ENCODE peak calls at places on chromosome 6, in ten cellular contexts. One of them, this sample, is unnamed.

GRCh38 chr6:55180258-55180657 is 5.9 kb downstream of the HCRTR2 start:
- DNase-seq in neural crest cell: no peak
- DNase-seq in AG04450: no peak
- DNase-seq in Calu3: no peak
- DNase-seq in GM12878: no peak
- DNase-seq in stomach: no peak
- DNase-seq in hepatocyte: no peak
- DNase-seq in HCT116: no peak
- DNase-seq in astrocyte: no peak
- DNase-seq in RWPE2: no peak
- DNase-seq in this sample: no peak

GRCh38 chr6:169632841-169633240 is 69.0 kb downstream of the WDR27 start:
- DNase-seq in neural crest cell: no peak
- DNase-seq in AG04450: no peak
- DNase-seq in Calu3: no peak
- DNase-seq in GM12878: no peak
- DNase-seq in stomach: no peak
- DNase-seq in hepatocyte: no peak
- DNase-seq in HCT116: no peak
- DNase-seq in astrocyte: no peak
- DNase-seq in RWPE2: no peak
- DNase-seq in this sample: no peak

GRCh38 chr6:108841377-108841855 is 6.8 kb upstream of the ARMC2 start:
- DNase-seq in neural crest cell: no peak
- DNase-seq in AG04450: no peak
- DNase-seq in Calu3: no peak
- DNase-seq in GM12878: no peak
- DNase-seq in stomach: no peak
- DNase-seq in hepatocyte: no peak
- DNase-seq in HCT116: no peak
- DNase-seq in astrocyte: no peak
- DNase-seq in RWPE2: no peak
- DNase-seq in this sample: no peak

GRCh38 chr6:43735642-43736199 is 34.3 kb upstream of the VEGFA start:
- DNase-seq in neural crest cell: no peak
- DNase-seq in AG04450: no peak
- DNase-seq in Calu3: no peak
- DNase-seq in GM12878: no peak
- DNase-seq in stomach: no peak
- DNase-seq in hepatocyte: no peak
- DNase-seq in HCT116: no peak
- DNase-seq in astrocyte: no peak
- DNase-seq in RWPE2: no peak
- DNase-seq in this sample: no peak

GRCh38 chr6:44059359-44060342 is 67.6 kb downstream of the MRPL14 start:
- DNase-seq in neural crest cell: no peak
- DNase-seq in AG04450: no peak
- DNase-seq in Calu3: no peak
- DNase-seq in GM12878: no peak
- DNase-seq in stomach: peak
- DNase-seq in hepatocyte: no peak
- DNase-seq in HCT116: no peak
- DNase-seq in astrocyte: peak
- DNase-seq in RWPE2: no peak
- DNase-seq in this sample: no peak

GRCh38 chr6:108157234-108157971 is 8.4 kb upstream of the NR2E1 start:
- DNase-seq in neural crest cell: no peak
- DNase-seq in AG04450: no peak
- DNase-seq in Calu3: no peak
- DNase-seq in GM12878: no peak
- DNase-seq in stomach: no peak
- DNase-seq in hepatocyte: no peak
- DNase-seq in HCT116: no peak
- DNase-seq in astrocyte: no peak
- DNase-seq in RWPE2: no peak
- DNase-seq in this sample: no peak

GRCh38 chr6:151534576-151534975 is 40.8 kb downstream of the CCDC170 start:
- DNase-seq in neural crest cell: no peak
- DNase-seq in AG04450: no peak
- DNase-seq in Calu3: no peak
- DNase-seq in GM12878: no peak
- DNase-seq in stomach: no peak
- DNase-seq in hepatocyte: no peak
- DNase-seq in HCT116: no peak
- DNase-seq in astrocyte: peak
- DNase-seq in RWPE2: no peak
- DNase-seq in this sample: no peak

GRCh38 chr6:150169609-150170008 is 26.8 kb downstream of the PPP1R14C start:
- DNase-seq in neural crest cell: no peak
- DNase-seq in AG04450: no peak
- DNase-seq in Calu3: no peak
- DNase-seq in GM12878: no peak
- DNase-seq in stomach: no peak
- DNase-seq in hepatocyte: no peak
- DNase-seq in HCT116: peak
- DNase-seq in astrocyte: peak
- DNase-seq in RWPE2: no peak
- DNase-seq in this sample: peak

GRCh38 chr6:164927288-164928040 is 381.9 kb downstream of the C6orf118 start:
- DNase-seq in neural crest cell: peak
- DNase-seq in AG04450: no peak
- DNase-seq in Calu3: peak
- DNase-seq in GM12878: no peak
- DNase-seq in stomach: peak
- DNase-seq in hepatocyte: peak
- DNase-seq in HCT116: peak
- DNase-seq in astrocyte: peak
- DNase-seq in RWPE2: no peak
- DNase-seq in this sample: no peak

GRCh38 chr6:8130399-8130798 is 28.1 kb upstream of the EEF1E1 start:
- DNase-seq in neural crest cell: no peak
- DNase-seq in AG04450: no peak
- DNase-seq in Calu3: no peak
- DNase-seq in GM12878: no peak
- DNase-seq in stomach: no peak
- DNase-seq in hepatocyte: no peak
- DNase-seq in HCT116: no peak
- DNase-seq in astrocyte: no peak
- DNase-seq in RWPE2: no peak
- DNase-seq in this sample: no peak

GRCh38 chr6:75116946-75117345 is 88.9 kb downstream of the COL12A1 start:
- DNase-seq in neural crest cell: no peak
- DNase-seq in AG04450: no peak
- DNase-seq in Calu3: no peak
- DNase-seq in GM12878: no peak
- DNase-seq in stomach: no peak
- DNase-seq in hepatocyte: no peak
- DNase-seq in HCT116: no peak
- DNase-seq in astrocyte: peak
- DNase-seq in RWPE2: no peak
- DNase-seq in this sample: no peak

GRCh38 chr6:905541-905940 is 212.6 kb upstream of the EXOC2 start:
- DNase-seq in neural crest cell: no peak
- DNase-seq in AG04450: no peak
- DNase-seq in Calu3: no peak
- DNase-seq in GM12878: no peak
- DNase-seq in stomach: no peak
- DNase-seq in hepatocyte: no peak
- DNase-seq in HCT116: no peak
- DNase-seq in astrocyte: no peak
- DNase-seq in RWPE2: no peak
- DNase-seq in this sample: no peak

GRCh38 chr6:17714879-17715860 is 8.4 kb upstream of the NUP153 start:
- DNase-seq in neural crest cell: no peak
- DNase-seq in AG04450: peak
- DNase-seq in Calu3: peak
- DNase-seq in GM12878: no peak
- DNase-seq in stomach: no peak
- DNase-seq in hepatocyte: peak
- DNase-seq in HCT116: peak
- DNase-seq in astrocyte: peak
- DNase-seq in RWPE2: no peak
- DNase-seq in this sample: peak

GRCh38 chr6:165231581-165232276 is 77.7 kb downstream of the C6orf118 start:
- DNase-seq in neural crest cell: no peak
- DNase-seq in AG04450: no peak
- DNase-seq in Calu3: peak
- DNase-seq in GM12878: no peak
- DNase-seq in stomach: no peak
- DNase-seq in hepatocyte: peak
- DNase-seq in HCT116: peak
- DNase-seq in astrocyte: peak
- DNase-seq in RWPE2: no peak
- DNase-seq in this sample: no peak

GRCh38 chr6:26322645-26323482 is 42.1 kb upstream of the BTN3A2 start:
- DNase-seq in neural crest cell: peak
- DNase-seq in AG04450: no peak
- DNase-seq in Calu3: peak
- DNase-seq in GM12878: peak
- DNase-seq in stomach: no peak
- DNase-seq in hepatocyte: peak
- DNase-seq in HCT116: peak
- DNase-seq in astrocyte: peak
- DNase-seq in RWPE2: no peak
- DNase-seq in this sample: peak

GRCh38 chr6:42210551-42210950 is 7.1 kb downstream of the MRPS10 start:
- DNase-seq in neural crest cell: no peak
- DNase-seq in AG04450: no peak
- DNase-seq in Calu3: no peak
- DNase-seq in GM12878: no peak
- DNase-seq in stomach: no peak
- DNase-seq in hepatocyte: no peak
- DNase-seq in HCT116: no peak
- DNase-seq in astrocyte: no peak
- DNase-seq in RWPE2: no peak
- DNase-seq in this sample: no peak

GRCh38 chr6:81561731-81562130 is 190.8 kb downstream of the TENT5A start:
- DNase-seq in neural crest cell: no peak
- DNase-seq in AG04450: no peak
- DNase-seq in Calu3: no peak
- DNase-seq in GM12878: no peak
- DNase-seq in stomach: no peak
- DNase-seq in hepatocyte: no peak
- DNase-seq in HCT116: no peak
- DNase-seq in astrocyte: no peak
- DNase-seq in RWPE2: no peak
- DNase-seq in this sample: no peak

GRCh38 chr6:105135056-105135455 is 44.8 kb downstream of the POPDC3 start:
- DNase-seq in neural crest cell: no peak
- DNase-seq in AG04450: no peak
- DNase-seq in Calu3: peak
- DNase-seq in GM12878: no peak
- DNase-seq in stomach: no peak
- DNase-seq in hepatocyte: no peak
- DNase-seq in HCT116: no peak
- DNase-seq in astrocyte: peak
- DNase-seq in RWPE2: no peak
- DNase-seq in this sample: no peak
- TF ChIP-seq CTCF in neural crest cell: peak
- TF ChIP-seq CTCF in AG04450: no peak
- TF ChIP-seq CTCF in Calu3: no peak
- TF ChIP-seq CTCF in GM12878: no peak
- TF ChIP-seq CTCF in stomach: no peak
- TF ChIP-seq CTCF in hepatocyte: peak
- TF ChIP-seq CTCF in HCT116: peak
- TF ChIP-seq CTCF in astrocyte: peak
- TF ChIP-seq CTCF in RWPE2: no peak
- TF ChIP-seq CTCF in this sample: peak

GRCh38 chr6:47141166-47141565 is 99.0 kb upstream of the ADGRF1 start:
- DNase-seq in neural crest cell: no peak
- DNase-seq in AG04450: no peak
- DNase-seq in Calu3: no peak
- DNase-seq in GM12878: no peak
- DNase-seq in stomach: no peak
- DNase-seq in hepatocyte: no peak
- DNase-seq in HCT116: no peak
- DNase-seq in astrocyte: no peak
- DNase-seq in RWPE2: no peak
- DNase-seq in this sample: no peak
- TF ChIP-seq CTCF in neural crest cell: no peak
- TF ChIP-seq CTCF in AG04450: no peak
- TF ChIP-seq CTCF in Calu3: no peak
- TF ChIP-seq CTCF in GM12878: no peak
- TF ChIP-seq CTCF in stomach: no peak
- TF ChIP-seq CTCF in hepatocyte: no peak
- TF ChIP-seq CTCF in HCT116: no peak
- TF ChIP-seq CTCF in astrocyte: no peak
- TF ChIP-seq CTCF in RWPE2: no peak
- TF ChIP-seq CTCF in this sample: no peak

DNA sequence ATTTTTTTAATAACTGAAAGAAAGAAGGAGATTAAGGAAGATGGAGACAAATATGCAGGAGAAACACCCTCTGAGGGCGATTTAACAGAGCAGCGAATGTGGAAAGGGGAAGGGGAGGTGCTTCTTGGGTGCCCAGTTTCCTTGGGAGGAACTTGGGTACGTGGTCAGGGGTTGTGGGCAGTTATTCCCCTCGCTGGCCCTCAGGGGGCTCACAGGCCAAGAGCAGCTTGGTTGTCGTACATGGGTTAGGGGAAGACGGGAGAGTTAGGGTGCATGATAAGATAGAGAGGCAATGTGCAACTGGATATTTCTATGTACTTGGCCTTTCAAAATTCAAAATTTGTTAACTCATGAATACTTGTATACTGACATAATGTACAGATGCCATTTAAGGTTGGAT is 7.0 kb upstream of the TUBB2A start:
- DNase-seq in neural crest cell: no peak
- DNase-seq in AG04450: no peak
- DNase-seq in Calu3: no peak
- DNase-seq in GM12878: no peak
- DNase-seq in stomach: no peak
- DNase-seq in hepatocyte: no peak
- DNase-seq in HCT116: no peak
- DNase-seq in astrocyte: no peak
- DNase-seq in RWPE2: no peak
- DNase-seq in this sample: no peak
- TF ChIP-seq CTCF in neural crest cell: no peak
- TF ChIP-seq CTCF in AG04450: no peak
- TF ChIP-seq CTCF in Calu3: no peak
- TF ChIP-seq CTCF in GM12878: no peak
- TF ChIP-seq CTCF in stomach: no peak
- TF ChIP-seq CTCF in hepatocyte: no peak
- TF ChIP-seq CTCF in HCT116: no peak
- TF ChIP-seq CTCF in astrocyte: no peak
- TF ChIP-seq CTCF in RWPE2: no peak
- TF ChIP-seq CTCF in this sample: no peak

DNA sequence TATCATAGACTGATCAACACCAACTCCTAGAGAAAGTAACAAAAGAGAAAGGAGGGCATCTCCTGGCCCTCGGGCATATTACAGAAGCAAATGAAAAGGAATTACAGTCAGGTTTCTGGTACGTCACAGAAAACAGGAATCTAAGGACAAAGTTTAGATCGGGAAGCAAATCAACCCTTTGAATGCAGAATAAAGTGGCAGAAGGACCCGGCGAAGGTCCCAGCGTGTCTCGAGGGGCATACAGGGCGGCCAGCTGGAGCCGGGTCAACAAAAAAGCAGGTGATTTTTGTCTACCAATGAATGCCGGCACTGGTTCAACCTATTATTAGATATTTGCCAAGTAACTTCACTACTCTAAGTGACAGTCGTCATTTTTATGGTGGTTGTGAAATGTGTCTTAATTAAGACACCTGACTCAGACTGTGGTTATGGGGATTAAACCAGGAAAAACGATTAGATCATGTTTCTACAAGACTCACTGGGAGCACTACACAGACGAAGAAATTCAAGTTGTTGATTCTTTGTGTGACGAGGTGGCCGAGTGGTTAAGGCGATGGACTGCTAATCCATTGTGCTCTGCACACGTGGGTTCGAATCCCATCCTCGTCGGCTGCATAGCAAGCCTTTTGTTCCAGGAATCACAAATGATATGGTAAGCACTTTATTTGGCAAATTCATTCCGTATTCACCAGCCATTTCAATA is 12.4 kb upstream of the ZSCAN9 start:
- DNase-seq in neural crest cell: peak
- DNase-seq in AG04450: peak
- DNase-seq in Calu3: peak
- DNase-seq in GM12878: peak
- DNase-seq in stomach: no peak
- DNase-seq in hepatocyte: peak
- DNase-seq in HCT116: peak
- DNase-seq in astrocyte: peak
- DNase-seq in RWPE2: no peak
- DNase-seq in this sample: peak
- TF ChIP-seq CTCF in neural crest cell: no peak
- TF ChIP-seq CTCF in AG04450: no peak
- TF ChIP-seq CTCF in Calu3: no peak
- TF ChIP-seq CTCF in GM12878: no peak
- TF ChIP-seq CTCF in stomach: no peak
- TF ChIP-seq CTCF in hepatocyte: no peak
- TF ChIP-seq CTCF in HCT116: peak
- TF ChIP-seq CTCF in astrocyte: peak
- TF ChIP-seq CTCF in RWPE2: peak
- TF ChIP-seq CTCF in this sample: no peak

This sample was measured in BJ.